ENCODE peak calls at places on chromosome 2, in five cellular contexts. S is K562, Z is IMR-90, B is A549, X is SK-N-SH. G is an unnamed sample.

GRCh38 chr2:71791051-71791450 is 337.7 kb downstream of the DYSF start:
- DNase-seq in X (no peak), Z (no peak), B (no peak), S (no peak), G (no peak)

GRCh38 chr2:235903803-235904637 is 264.2 kb downstream of the GBX2 start:
- DNase-seq in X (no peak), Z (no peak), B (no peak), S (no peak), G (no peak)

GRCh38 chr2:31925517-31925916 is 85.3 kb downstream of the MEMO1 start:
- DNase-seq in S (no peak), Z (no peak), X (no peak), B (no peak), G (no peak)

GRCh38 chr2:70523996-70524965 is 29.3 kb downstream of the TGFA start:
- DNase-seq in B (peak), S (no peak), Z (peak), X (no peak), G (no peak)

GRCh38 chr2:238589591-238590460 is 163.1 kb downstream of the ASB1 start:
- DNase-seq in Z (no peak), S (no peak), B (no peak), X (no peak), G (no peak)

GRCh38 chr2:164061129-164061746 is 325.4 kb upstream of the FIGN start:
- DNase-seq in X (peak), S (peak), B (peak), Z (peak), G (peak)

GRCh38 chr2:181275643-181276070 is 181.5 kb upstream of the ITGA4 start:
- DNase-seq in S (no peak), Z (no peak), B (no peak), X (no peak), G (no peak)

GRCh38 chr2:238473523-238473922 is 46.8 kb downstream of the ASB1 start:
- DNase-seq in S (no peak), Z (no peak), X (no peak), B (no peak), G (no peak)

GRCh38 chr2:145094353-145094752 is 574.4 kb upstream of the ZEB2 start:
- DNase-seq in B (no peak), X (no peak), S (no peak), Z (peak), G (no peak)

GRCh38 chr2:10053351-10053750 is 10.0 kb downstream of the KLF11 start:
- DNase-seq in S (no peak), B (no peak), X (no peak), Z (no peak), G (no peak)

GRCh38 chr2:208392300-208392699 is 14.3 kb upstream of the PTH2R start:
- DNase-seq in B (no peak), S (peak), Z (no peak), X (no peak), G (no peak)

GRCh38 chr2:215419769-215420470 is 15.9 kb downstream of the FN1 start:
- DNase-seq in B (no peak), X (no peak), Z (no peak), S (no peak), G (no peak)

GRCh38 chr2:43293744-43294695 is 67.6 kb upstream of the ZFP36L2 start:
- DNase-seq in X (no peak), S (peak), B (peak), Z (peak), G (peak)

GRCh38 chr2:237590272-237591020 is at the start of gene RAB17:
- DNase-seq in S (no peak), Z (peak), X (no peak), B (peak), G (no peak)

GRCh38 chr2:241820625-241821384 is 11.8 kb downstream of the NEU4 start:
- DNase-seq in B (no peak), Z (no peak), S (no peak), X (peak), G (no peak)

GRCh38 chr2:168456526-168457176 is 579 bp downstream of the CERS6 start:
- DNase-seq in S (peak), Z (peak), B (peak), X (peak), G (no peak)

GRCh38 chr2:167249197-167249596 is 360.9 kb downstream of the XIRP2 start:
- DNase-seq in S (no peak), X (no peak), B (no peak), Z (no peak), G (no peak)

GRCh38 chr2:96134421-96134820 is 3.9 kb downstream of the ASTL start:
- DNase-seq in S (no peak), X (no peak), Z (no peak), B (no peak), G (no peak)

GRCh38 chr2:45746888-45747287 is 95.4 kb downstream of the PRKCE start:
- DNase-seq in X (no peak), S (no peak), B (no peak), Z (no peak), G (no peak)

GRCh38 chr2:59076079-59076619 is 835.0 kb upstream of the FANCL start:
- DNase-seq in Z (no peak), X (no peak), B (no peak), S (no peak), G (no peak)

GRCh38 chr2:184598313-184599053 is at the start of gene ZNF804A:
- DNase-seq in Z (peak), X (peak), S (peak), B (peak), G (peak)

GRCh38 chr2:209629622-209630021 is 142.0 kb upstream of the UNC80 start:
- DNase-seq in S (no peak), Z (peak), X (no peak), B (no peak), G (no peak)

GRCh38 chr2:15934291-15934945 is 5.9 kb upstream of the MYCN start:
- DNase-seq in B (no peak), X (no peak), Z (no peak), S (no peak), G (no peak)

GRCh38 chr2:156472686-156473085 is 36.5 kb downstream of the GPD2 start:
- DNase-seq in X (no peak), Z (no peak), B (no peak), S (no peak), G (no peak)

GRCh38 chr2:69538249-69538648 is 101.0 kb upstream of the NFU1 start:
- DNase-seq in Z (no peak), X (no peak), S (no peak), B (no peak), G (no peak)

GRCh38 chr2:96890726-96891385 is 21.0 kb upstream of the SEMA4C start:
- DNase-seq in B (no peak), S (peak), X (peak), Z (peak), G (no peak)

GRCh38 chr2:74201196-74201595 is 2.8 kb downstream of the MTHFD2 start:
- DNase-seq in B (no peak), S (no peak), Z (no peak), X (no peak), G (no peak)

GRCh38 chr2:237475704-237476107 is 11.3 kb upstream of the MLPH start:
- DNase-seq in X (no peak), Z (peak), B (peak), S (no peak), G (no peak)

GRCh38 chr2:172193331-172194089 is 90.8 kb upstream of the DLX2 start:
- DNase-seq in Z (no peak), S (no peak), X (no peak), B (no peak), G (no peak)

GRCh38 chr2:134153481-134153880 is 100.4 kb upstream of the MGAT5 start:
- DNase-seq in S (no peak), Z (no peak), B (no peak), X (no peak), G (no peak)
- TF ChIP-seq RCOR1 in S (no peak), Z (no peak), B (no peak), X (no peak), G (no peak)

GRCh38 chr2:219560893-219561178 is 10.5 kb downstream of the OBSL1 start:
- DNase-seq in B (no peak), Z (no peak), X (no peak), S (no peak), G (no peak)

GRCh38 chr2:219559156-219559915 is 12.0 kb downstream of the OBSL1 start:
- DNase-seq in B (no peak), S (no peak), Z (no peak), X (no peak), G (no peak)

GRCh38 chr2:219561179-219562048 is 9.9 kb downstream of the OBSL1 start:
- DNase-seq in X (peak), S (no peak), B (no peak), Z (no peak), G (no peak)

GRCh38 chr2:219562049-219563020 is 9.0 kb downstream of the OBSL1 start:
- DNase-seq in B (no peak), X (no peak), S (no peak), Z (no peak), G (no peak)

DNA sequence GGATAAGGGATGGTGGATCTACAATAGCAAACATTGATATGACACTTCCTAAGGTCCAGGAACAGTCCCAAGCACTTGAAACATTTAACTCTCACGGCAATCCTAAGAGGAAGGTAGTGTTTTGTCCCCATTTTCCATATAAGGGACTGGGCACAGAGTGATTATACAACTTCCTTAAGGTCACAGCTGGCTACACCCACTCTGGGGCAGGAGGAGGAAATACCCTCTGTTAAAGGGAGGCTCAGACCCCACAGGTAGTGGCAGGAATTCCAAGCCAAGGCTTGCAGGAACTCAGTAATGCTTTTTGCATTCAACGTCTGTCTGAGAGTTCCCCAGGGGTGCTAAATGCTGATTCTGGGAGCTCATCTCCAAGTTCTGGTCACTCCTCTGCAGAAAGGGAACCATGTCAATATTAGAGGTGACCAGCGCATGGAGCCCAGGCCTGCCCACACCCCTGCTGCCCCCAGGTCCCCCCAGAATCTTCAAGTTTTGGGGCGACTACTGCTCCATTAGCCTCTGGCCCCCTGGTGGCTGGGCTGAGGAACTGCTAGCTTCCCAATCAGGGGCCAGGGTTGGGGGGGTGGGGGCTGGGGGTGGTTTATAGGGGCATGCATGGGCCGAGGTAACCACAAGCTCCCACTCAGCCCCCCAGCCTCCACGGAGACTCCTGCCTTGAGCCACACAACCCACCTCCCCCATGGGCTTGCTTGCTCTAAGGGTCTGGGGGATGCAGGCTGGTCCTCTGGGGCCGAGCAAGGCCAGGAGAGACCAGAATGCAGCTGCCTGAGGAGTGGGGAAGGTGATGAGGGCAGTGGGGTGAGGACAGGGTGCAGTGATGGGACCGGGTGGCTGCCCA is 11.1 kb downstream of the OBSL1 start:
- DNase-seq in Z (no peak), X (peak), B (peak), S (no peak), G (no peak)
- TF ChIP-seq SMC3 in Z (no peak), X (peak), B (peak), S (no peak), G (no peak)

DNA sequence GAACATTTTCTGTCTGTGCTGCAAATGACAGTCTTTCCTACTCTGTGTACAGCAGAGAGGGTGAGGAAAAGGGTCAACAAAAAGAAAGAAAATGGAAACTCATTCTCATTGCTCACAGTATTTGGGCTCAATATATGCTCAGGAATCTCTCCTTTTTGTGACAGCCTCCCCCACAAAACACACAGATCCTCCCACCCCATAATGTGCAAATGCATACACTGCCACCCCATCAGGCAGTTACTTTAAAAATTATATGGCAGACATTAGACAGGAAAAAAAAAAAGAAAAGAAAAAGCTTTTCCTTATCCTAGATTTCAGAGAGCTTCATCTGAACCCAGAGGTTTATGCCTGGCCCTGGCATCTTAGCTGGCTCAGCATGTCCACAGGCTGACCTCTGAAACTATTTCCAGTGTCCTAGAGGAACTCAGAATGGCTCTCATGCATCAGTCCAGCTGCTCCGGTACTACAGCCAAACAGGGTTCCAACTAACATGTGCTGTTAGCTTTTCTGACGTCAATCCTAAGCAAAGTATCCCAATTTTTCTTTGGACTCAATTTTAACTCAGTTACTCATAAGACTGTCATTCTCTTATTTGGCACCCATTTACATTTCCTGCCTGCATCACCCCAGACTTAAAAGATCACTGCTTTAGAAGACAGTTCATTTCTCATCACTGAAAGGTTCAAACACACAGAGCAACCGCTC is 105.9 kb downstream of the RBMS1 start:
- DNase-seq in B (no peak), S (no peak), Z (peak), X (no peak), G (no peak)
- TF ChIP-seq RCOR1 in B (no peak), S (no peak), Z (peak), X (no peak), G (no peak)

DNA sequence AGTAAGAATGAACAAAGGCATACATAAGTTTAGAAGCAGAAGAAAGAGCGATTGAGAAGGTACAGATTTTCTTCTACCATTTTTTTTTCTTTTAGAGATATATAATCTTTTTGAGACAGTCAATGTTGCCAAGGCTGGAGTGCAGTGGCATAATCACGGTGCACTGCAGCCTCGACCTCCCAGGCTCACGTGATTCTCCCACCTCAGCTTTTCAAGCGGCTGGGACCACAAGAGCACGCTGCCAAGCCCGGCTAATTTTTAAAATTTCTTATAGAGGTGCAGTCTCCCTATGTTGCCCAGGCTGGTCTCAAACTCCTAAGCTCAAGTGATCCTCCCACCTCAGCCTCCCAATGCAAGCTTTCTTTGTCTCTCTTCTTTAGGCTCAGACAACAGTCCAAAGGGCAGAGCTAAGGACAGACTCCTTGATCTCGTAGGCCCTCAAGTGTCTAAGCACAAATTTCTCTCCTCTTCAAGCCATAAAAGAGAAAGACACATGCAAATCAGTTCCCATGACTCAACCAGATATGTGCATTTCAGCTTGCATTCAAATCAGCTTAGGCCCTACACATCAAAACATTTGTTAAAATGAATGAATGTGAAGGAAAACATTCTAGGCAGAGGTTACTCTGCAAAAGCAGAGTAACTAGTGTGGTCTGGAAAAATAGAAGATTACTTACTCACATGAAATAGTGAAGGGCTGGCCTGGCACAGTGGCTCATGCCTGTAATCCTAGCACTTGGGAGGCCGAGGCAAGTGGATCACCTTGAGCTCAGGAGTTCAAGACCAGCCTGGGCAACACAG is 18.0 kb downstream of the ITSN2 start:
- DNase-seq in S (no peak), Z (peak), B (no peak), X (no peak), G (peak)
- TF ChIP-seq SMC3 in S (no peak), Z (no peak), B (no peak), X (no peak), G (peak)

GRCh38 chr2:191746809-191747208 is 68.9 kb downstream of the NABP1 start:
- DNase-seq in Z (no peak), X (no peak), B (no peak), S (no peak), G (no peak)
- TF ChIP-seq RCOR1 in Z (no peak), X (no peak), B (no peak), S (no peak), G (no peak)

GRCh38 chr2:179331066-179331465 is 66.4 kb upstream of the SESTD1 start:
- DNase-seq in S (no peak), B (no peak), Z (no peak), X (no peak), G (no peak)
- TF ChIP-seq SMC3 in S (no peak), B (no peak), Z (no peak), X (no peak), G (no peak)

GRCh38 chr2:177717831-177718618 is 325.5 kb downstream of the AGPS start:
- DNase-seq in S (no peak), X (no peak), Z (no peak), B (no peak), G (no peak)
- TF ChIP-seq RCOR1 in S (no peak), X (no peak), Z (no peak), B (no peak), G (no peak)

DNA sequence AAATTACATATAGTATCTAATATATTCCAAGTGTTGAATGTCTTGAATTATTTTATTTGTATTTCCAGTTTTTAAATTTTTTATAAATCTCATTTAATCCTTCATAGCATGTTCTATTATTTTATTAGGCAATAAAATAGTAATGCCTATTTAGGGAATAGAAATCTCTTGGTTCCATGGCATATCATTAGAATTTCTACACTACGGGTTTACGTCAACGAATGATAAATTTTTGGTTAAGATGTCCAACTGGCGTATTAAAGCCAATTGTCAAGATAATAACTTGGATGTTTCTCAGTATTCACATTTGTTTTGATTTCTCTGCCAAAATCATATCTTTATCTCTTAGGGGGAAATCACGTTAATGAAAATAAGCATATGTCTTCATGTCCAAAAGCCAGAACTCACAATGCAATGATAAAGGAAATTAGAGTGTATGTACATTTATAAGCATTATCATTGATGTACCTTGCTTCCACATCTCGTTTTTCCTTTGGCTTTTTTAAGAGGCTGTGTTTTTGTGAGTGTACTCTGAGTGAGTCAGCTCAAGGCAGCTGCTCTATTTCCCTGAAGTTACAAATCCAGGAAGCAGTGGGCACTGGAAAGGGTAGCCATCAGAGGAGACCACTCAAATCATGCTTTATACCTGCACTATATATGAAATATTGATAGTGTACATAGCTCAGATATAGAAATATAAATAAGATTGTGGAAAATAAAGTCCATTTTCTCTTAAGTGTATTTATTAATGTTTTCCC is 115.8 kb upstream of the PDE1A start:
- DNase-seq in B (no peak), Z (peak), X (peak), S (no peak), G (no peak)
- TF ChIP-seq SMC3 in B (no peak), Z (no peak), X (no peak), S (no peak), G (no peak)

GRCh38 chr2:3461781-3462492 is 57.4 kb downstream of the ADI1 start:
- DNase-seq in Z (peak), X (peak), S (peak), B (peak), G (peak)
- TF ChIP-seq RCOR1 in Z (no peak), X (no peak), S (no peak), B (no peak), G (no peak)

DNA sequence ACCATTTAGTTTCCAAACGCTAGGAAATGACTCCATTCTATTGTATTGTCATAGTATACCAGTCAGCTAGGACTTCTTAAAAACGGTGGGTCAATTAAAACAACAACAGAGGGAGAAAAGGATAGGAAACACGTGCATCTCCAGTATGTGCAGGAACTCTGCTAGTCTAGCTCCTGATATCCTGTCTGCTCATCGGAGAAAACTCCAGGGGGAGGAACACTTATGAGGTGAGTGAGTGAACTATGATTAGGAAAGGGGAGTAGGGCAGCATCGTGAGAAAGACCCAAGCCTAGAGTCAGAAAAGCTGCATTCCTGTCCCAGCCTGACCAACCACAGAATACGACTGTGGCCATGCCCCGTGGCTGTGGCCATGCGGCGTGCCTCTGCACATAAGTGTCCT is 34.2 kb downstream of the DTNB start:
- DNase-seq in Z (peak), S (no peak), B (no peak), X (no peak), G (no peak)
- TF ChIP-seq SMC3 in Z (no peak), S (no peak), B (no peak), X (no peak), G (no peak)